ENCODE peak calls at places on chromosomes 1 and 21, in four cellular contexts. Y is upper lobe of left lung, E is A549, B is HepG2. T is an unnamed sample.
A peak's percentile ranks its signal among the peaks of the same experiment; 100 is the strongest.

GRCh38 chr1:37001697-37002096 is 32.6 kb downstream of the GRIK3 start:
- ATAC-seq in Y (no peak), E (no peak), B (peak; percentile 41), T (no peak)

GRCh38 chr1:165616054-165616612 is 14.9 kb upstream of the MGST3 start:
- ATAC-seq in Y (peak; percentile 62), E (no peak), B (no peak), T (no peak)

GRCh38 chr1:85168884-85169283 is 31.9 kb downstream of the SYDE2 start:
- ATAC-seq in Y (no peak), E (no peak), B (no peak), T (no peak)

GRCh38 chr1:209659909-209660308 is 7.7 kb upstream of the LAMB3 start:
- ATAC-seq in Y (peak; percentile 53), E (no peak), B (no peak), T (no peak)

GRCh38 chr1:206512521-206513180 is 5.3 kb downstream of the RASSF5 start:
- ATAC-seq in Y (no peak), E (no peak), B (no peak), T (no peak)

GRCh38 chr1:107559881-107560280 is 405.1 kb downstream of the VAV3 start:
- ATAC-seq in Y (no peak), E (no peak), B (no peak), T (no peak)

GRCh38 chr21:14046401-14046800 is 164.4 kb downstream of the LIPI start:
- ATAC-seq in Y (no peak), E (no peak), B (no peak), T (no peak)

GRCh38 chr1:34781071-34781843 is at the start of gene GJB3:
- ATAC-seq in Y (peak; percentile 34), E (peak; percentile 56), B (peak; percentile 32), T (peak; percentile 40)

GRCh38 chr1:179818743-179819173 is 58.8 kb downstream of the TOR1AIP2 start:
- ATAC-seq in Y (peak; percentile 6), E (no peak), B (no peak), T (no peak)

GRCh38 chr1:18339161-18339560 is 141.6 kb upstream of the KLHDC7A start:
- ATAC-seq in Y (no peak), E (peak; percentile 69), B (no peak), T (no peak)

GRCh38 chr1:211908453-211908852 is 77.9 kb upstream of the LPGAT1 start:
- ATAC-seq in Y (peak; percentile 54), E (no peak), B (no peak), T (no peak)

GRCh38 chr1:111615874-111616715 is 3.5 kb upstream of the RAP1A start:
- ATAC-seq in Y (no peak), E (no peak), B (no peak), T (no peak)

GRCh38 chr1:3146458-3146857 is 77.5 kb downstream of the PRDM16 start:
- ATAC-seq in Y (no peak), E (no peak), B (no peak), T (no peak)

GRCh38 chr1:111570781-111571181 is 48.8 kb upstream of the RAP1A start:
- ATAC-seq in Y (peak; percentile 40), E (peak; percentile 34), B (peak; percentile 75), T (no peak)

GRCh38 chr1:154386643-154387352 is 18.3 kb upstream of the IL6R start:
- ATAC-seq in Y (peak; percentile 46), E (peak; percentile 54), B (peak; percentile 95), T (no peak)

GRCh38 chr1:151499930-151500329 is 11.3 kb upstream of the CGN start:
- ATAC-seq in Y (no peak), E (peak; percentile 9), B (no peak), T (no peak)

GRCh38 chr1:154768456-154769125 is 101.5 kb downstream of the KCNN3 start:
- ATAC-seq in Y (no peak), E (no peak), B (no peak), T (no peak)

GRCh38 chr1:16324456-16324890 is 27.8 kb downstream of the FBXO42 start:
- ATAC-seq in Y (peak; percentile 79), E (no peak), B (no peak), T (peak; percentile 83)

GRCh38 chr1:15403962-15404580 is 5.6 kb upstream of the EFHD2 start:
- ATAC-seq in Y (no peak), E (no peak), B (peak; percentile 58), T (no peak)

GRCh38 chr1:240987928-240988327 is 369.1 kb downstream of the RGS7 start:
- ATAC-seq in Y (no peak), E (no peak), B (no peak), T (no peak)

GRCh38 chr1:29541641-29542040 is 305.3 kb downstream of the PTPRU start:
- ATAC-seq in Y (no peak), E (no peak), B (no peak), T (no peak)

GRCh38 chr1:166176416-166176815 is 9.6 kb upstream of the FAM78B start:
- ATAC-seq in Y (no peak), E (no peak), B (no peak), T (no peak)

GRCh38 chr1:227191607-227192006 is 126.7 kb downstream of the CDC42BPA start:
- ATAC-seq in Y (no peak), E (no peak), B (no peak), T (no peak)

GRCh38 chr1:56355422-56355821 is 223.9 kb downstream of the PLPP3 start:
- ATAC-seq in Y (no peak), E (no peak), B (no peak), T (no peak)

GRCh38 chr1:56576880-56577858 is 2.2 kb downstream of the PLPP3 start:
- ATAC-seq in Y (no peak), E (no peak), B (peak; percentile 21), T (no peak)

DNA sequence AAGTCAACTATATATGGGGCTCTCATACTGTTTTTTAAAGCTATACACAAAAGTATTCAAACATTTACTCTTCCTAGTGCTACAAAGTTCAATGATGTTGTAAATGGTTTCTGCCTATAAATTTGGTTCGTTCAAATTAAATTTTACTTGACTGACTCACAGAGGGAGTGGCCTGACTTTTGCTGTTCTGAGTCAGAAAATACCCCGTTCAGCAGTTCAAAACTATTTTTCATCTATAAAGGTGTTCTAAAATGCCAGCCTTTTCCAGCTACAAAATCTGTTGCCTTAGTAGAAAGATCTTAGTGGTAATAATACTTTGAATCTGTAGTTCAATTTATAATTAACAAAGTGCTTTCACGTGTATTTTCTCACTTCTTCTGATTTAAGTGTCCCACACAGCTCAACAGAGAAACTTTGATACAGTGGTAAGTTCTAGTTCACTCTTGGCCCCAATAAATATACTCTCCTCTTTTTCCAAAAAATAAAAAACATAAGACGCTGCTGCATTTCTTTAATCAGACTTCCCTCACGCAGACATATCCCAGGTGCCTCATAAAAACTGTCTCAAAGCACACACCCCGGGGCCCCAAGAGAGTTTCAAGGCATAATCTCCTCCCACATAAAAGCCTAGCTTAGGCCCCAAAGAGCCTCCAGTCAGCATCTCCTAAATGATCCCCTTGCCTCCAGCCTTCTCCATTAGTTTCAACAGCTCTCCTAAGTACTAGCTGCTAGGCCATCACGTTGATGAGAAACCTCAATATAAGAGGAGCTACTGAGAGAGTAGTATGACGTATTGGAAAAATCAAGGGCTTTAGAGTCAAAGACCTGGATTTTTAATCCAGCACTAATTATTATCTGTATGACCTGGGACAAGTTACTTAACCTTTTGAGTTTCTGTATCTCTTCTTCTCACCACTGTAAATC is 3.2 kb downstream of the PTP4A2 start:
- ATAC-seq in Y (no peak), E (no peak), B (no peak), T (no peak)
- H3K4me1 ChIP-seq in Y (peaks cover 87% of the 10 kb centered on the region), E (peaks cover 76% of the 10 kb centered on the region), B (peaks cover 84% of the 10 kb centered on the region), T (peaks cover 88% of the 10 kb centered on the region)

DNA sequence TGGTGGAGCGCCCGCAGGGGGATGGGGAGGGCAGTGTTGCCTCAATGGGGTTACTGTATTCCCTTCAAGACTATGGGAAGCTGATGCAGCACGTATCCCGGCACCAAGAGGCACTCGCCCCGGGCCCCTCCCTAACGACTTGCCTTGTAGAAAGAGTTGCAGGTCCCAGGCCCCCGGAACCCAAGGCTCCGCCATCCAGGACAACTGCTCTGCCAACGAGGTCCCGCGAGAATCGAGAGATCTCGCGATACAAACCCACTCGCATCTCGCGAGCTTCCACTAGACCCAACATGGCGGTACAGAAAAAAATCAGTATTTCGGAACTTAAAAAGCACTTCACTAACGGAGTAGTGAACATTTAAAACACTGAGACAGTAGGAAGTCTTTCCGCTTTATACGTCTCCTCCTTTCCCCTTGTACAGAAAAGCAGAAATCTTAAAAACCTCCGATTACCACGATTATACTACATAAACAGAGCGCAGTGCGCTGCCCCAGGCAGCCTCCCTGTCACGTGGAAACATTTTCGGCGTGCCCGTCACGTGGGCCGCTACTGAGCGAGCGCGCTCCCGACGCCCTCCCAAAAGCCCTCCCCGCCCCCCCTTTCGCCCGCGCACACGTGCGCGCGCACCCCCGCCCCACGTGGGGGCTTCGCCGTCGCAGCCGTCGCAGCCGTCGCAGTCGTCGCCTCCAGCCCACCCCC is at the start of gene ZZZ3:
- ATAC-seq in Y (peak; percentile 93), E (peak; percentile 75), B (peak; percentile 75), T (peak; percentile 84)
- TF ChIP-seq EP300 in Y (no peak), E (no peak), B (peak; percentile 6), T (no peak)

DNA sequence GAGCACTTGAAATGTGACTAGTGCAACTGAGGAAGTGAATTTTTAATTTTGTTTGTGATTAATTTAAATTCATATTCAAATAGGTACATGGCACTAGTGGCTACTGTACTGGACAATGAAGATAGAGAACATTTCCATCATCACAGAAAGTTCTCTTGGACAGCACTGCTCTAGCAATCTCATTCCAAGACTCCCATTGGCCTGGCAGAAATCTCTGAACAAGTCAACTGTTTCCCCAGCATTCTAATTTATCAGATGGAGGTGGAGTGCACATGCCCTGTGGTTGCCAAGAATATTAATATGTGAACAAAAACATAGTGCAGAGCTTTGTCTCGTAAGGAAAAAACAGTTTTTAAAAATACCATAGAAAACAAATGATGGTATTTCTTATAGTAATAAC is 81.3 kb downstream of the CLIC4 start:
- ATAC-seq in Y (no peak), E (no peak), B (no peak), T (no peak)
- H3K4me1 ChIP-seq in Y (peaks cover 45% of the 10 kb centered on the region), E (peaks cover 51% of the 10 kb centered on the region), B (peaks cover 30% of the 10 kb centered on the region), T (peaks cover 92% of the 10 kb centered on the region)

DNA sequence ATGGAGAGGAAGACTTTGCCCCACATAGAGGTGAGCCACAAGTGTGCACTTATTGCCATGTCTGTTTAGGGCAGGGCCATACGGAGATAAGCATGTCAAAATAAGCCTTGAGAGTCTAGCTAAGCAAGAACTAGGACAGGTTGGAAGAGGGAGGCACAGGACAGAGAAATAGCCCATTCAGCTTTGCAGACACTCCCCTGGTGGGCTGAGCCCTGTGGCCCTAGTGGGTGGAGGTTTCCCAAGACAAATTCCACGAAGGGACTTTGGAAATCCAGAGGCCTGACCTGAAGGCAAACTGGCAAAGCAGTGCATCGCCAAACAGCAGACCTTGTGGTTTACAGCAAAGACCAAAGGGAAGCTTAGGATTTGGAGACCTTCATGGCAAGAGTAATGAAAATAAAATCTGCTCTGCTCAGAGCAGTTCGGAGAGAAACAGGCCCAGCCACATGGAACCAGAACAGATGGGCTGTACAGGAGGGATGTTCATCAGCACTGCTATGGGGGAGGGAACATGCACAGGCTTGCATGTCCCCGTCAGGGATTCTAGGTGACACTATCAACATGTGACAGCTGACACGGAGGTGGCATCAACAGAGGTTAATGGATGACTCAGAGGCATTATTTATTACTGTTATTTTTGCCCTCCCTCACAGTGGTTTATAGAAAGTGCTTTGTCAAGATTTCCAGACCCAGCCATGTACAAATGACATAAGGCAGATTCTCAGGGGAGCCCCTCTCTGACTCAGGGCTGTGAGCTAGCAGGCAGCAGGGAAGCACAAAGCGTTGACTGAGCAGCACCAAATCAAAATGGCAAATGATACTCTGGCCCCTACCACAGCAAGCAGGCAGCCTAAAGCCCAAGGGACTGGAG is 90.1 kb upstream of the IRF2BP2 start:
- ATAC-seq in Y (peak; percentile 49), E (no peak), B (peak; percentile 73), T (no peak)
- TF ChIP-seq EP300 in Y (no peak), E (no peak), B (no peak), T (no peak)

T was measured in gastroesophageal sphincter.